ENCODE peak calls at places on chromosomes 7 and 10, in six cellular contexts. One of them, this sample, is unnamed.

GRCh38 chr7:44748948-44749731 is 493 bp downstream of the ZMIZ2 start:
- ATAC-seq in K562: no peak
- ATAC-seq in A549: no peak
- ATAC-seq in HepG2: peak
- ATAC-seq in GM12878: peak
- ATAC-seq in upper lobe of left lung: no peak
- ATAC-seq in this sample: no peak

GRCh38 chr7:148147438-148147837 is 443.1 kb upstream of the C7orf33 start:
- ATAC-seq in K562: no peak
- ATAC-seq in A549: no peak
- ATAC-seq in HepG2: no peak
- ATAC-seq in GM12878: no peak
- ATAC-seq in upper lobe of left lung: no peak
- ATAC-seq in this sample: no peak

GRCh38 chr7:39539816-39540215 is 26.4 kb upstream of the YAE1 start:
- ATAC-seq in K562: peak
- ATAC-seq in A549: no peak
- ATAC-seq in HepG2: peak
- ATAC-seq in GM12878: no peak
- ATAC-seq in upper lobe of left lung: no peak
- ATAC-seq in this sample: no peak

GRCh38 chr10:97682042-97682441 is 5.0 kb downstream of the AVPI1 start:
- ATAC-seq in K562: no peak
- ATAC-seq in A549: no peak
- ATAC-seq in HepG2: no peak
- ATAC-seq in GM12878: no peak
- ATAC-seq in upper lobe of left lung: no peak
- ATAC-seq in this sample: no peak

GRCh38 chr7:1669954-1670893 is at the start of gene ELFN1:
- ATAC-seq in K562: peak
- ATAC-seq in A549: peak
- ATAC-seq in HepG2: no peak
- ATAC-seq in GM12878: no peak
- ATAC-seq in upper lobe of left lung: no peak
- ATAC-seq in this sample: no peak

GRCh38 chr7:48280100-48280499 is 108.8 kb downstream of the ABCA13 start:
- ATAC-seq in K562: no peak
- ATAC-seq in A549: no peak
- ATAC-seq in HepG2: no peak
- ATAC-seq in GM12878: no peak
- ATAC-seq in upper lobe of left lung: no peak
- ATAC-seq in this sample: no peak

GRCh38 chr10:128096486-128097199 is 29.6 kb downstream of the MKI67 start:
- ATAC-seq in K562: no peak
- ATAC-seq in A549: no peak
- ATAC-seq in HepG2: no peak
- ATAC-seq in GM12878: no peak
- ATAC-seq in upper lobe of left lung: no peak
- ATAC-seq in this sample: no peak

GRCh38 chr10:30058570-30059132 is 735 bp downstream of the JCAD start:
- ATAC-seq in K562: no peak
- ATAC-seq in A549: peak
- ATAC-seq in HepG2: peak
- ATAC-seq in GM12878: no peak
- ATAC-seq in upper lobe of left lung: no peak
- ATAC-seq in this sample: peak

GRCh38 chr10:99678921-99679320 is 19.6 kb downstream of the ENTPD7 start:
- ATAC-seq in K562: no peak
- ATAC-seq in A549: no peak
- ATAC-seq in HepG2: no peak
- ATAC-seq in GM12878: no peak
- ATAC-seq in upper lobe of left lung: no peak
- ATAC-seq in this sample: no peak

GRCh38 chr7:132750056-132750455 is 173.8 kb upstream of the PLXNA4 start:
- ATAC-seq in K562: no peak
- ATAC-seq in A549: no peak
- ATAC-seq in HepG2: no peak
- ATAC-seq in GM12878: no peak
- ATAC-seq in upper lobe of left lung: no peak
- ATAC-seq in this sample: no peak

GRCh38 chr7:51187941-51188340 is 128.7 kb downstream of the COBL start:
- ATAC-seq in K562: peak
- ATAC-seq in A549: peak
- ATAC-seq in HepG2: peak
- ATAC-seq in GM12878: peak
- ATAC-seq in upper lobe of left lung: peak
- ATAC-seq in this sample: no peak
- TF ChIP-seq EP300 in K562: no peak
- TF ChIP-seq EP300 in A549: no peak
- TF ChIP-seq EP300 in HepG2: no peak
- TF ChIP-seq EP300 in GM12878: no peak
- TF ChIP-seq EP300 in upper lobe of left lung: no peak
- TF ChIP-seq EP300 in this sample: no peak

GRCh38 chr7:35728412-35729060 is 33.6 kb upstream of the HERPUD2 start:
- ATAC-seq in K562: no peak
- ATAC-seq in A549: no peak
- ATAC-seq in HepG2: no peak
- ATAC-seq in GM12878: no peak
- ATAC-seq in upper lobe of left lung: no peak
- ATAC-seq in this sample: no peak
- TF ChIP-seq EP300 in K562: no peak
- TF ChIP-seq EP300 in A549: no peak
- TF ChIP-seq EP300 in HepG2: no peak
- TF ChIP-seq EP300 in GM12878: no peak
- TF ChIP-seq EP300 in upper lobe of left lung: no peak
- TF ChIP-seq EP300 in this sample: no peak

GRCh38 chr10:45040921-45041320 is 40.2 kb downstream of the ZNF22 start:
- ATAC-seq in K562: no peak
- ATAC-seq in A549: no peak
- ATAC-seq in HepG2: no peak
- ATAC-seq in GM12878: no peak
- ATAC-seq in upper lobe of left lung: no peak
- ATAC-seq in this sample: no peak
- TF ChIP-seq EP300 in K562: no peak
- TF ChIP-seq EP300 in A549: no peak
- TF ChIP-seq EP300 in HepG2: no peak
- TF ChIP-seq EP300 in GM12878: no peak
- TF ChIP-seq EP300 in upper lobe of left lung: no peak
- TF ChIP-seq EP300 in this sample: no peak

GRCh38 chr7:111104710-111105109 is 13.8 kb downstream of the LRRN3 start:
- ATAC-seq in K562: no peak
- ATAC-seq in A549: no peak
- ATAC-seq in HepG2: no peak
- ATAC-seq in GM12878: peak
- ATAC-seq in upper lobe of left lung: no peak
- ATAC-seq in this sample: no peak

GRCh38 chr7:111103678-111104274 is 12.8 kb downstream of the LRRN3 start:
- ATAC-seq in K562: no peak
- ATAC-seq in A549: no peak
- ATAC-seq in HepG2: no peak
- ATAC-seq in GM12878: peak
- ATAC-seq in upper lobe of left lung: no peak
- ATAC-seq in this sample: no peak

GRCh38 chr7:111103136-111103535 is 12.2 kb downstream of the LRRN3 start:
- ATAC-seq in K562: no peak
- ATAC-seq in A549: no peak
- ATAC-seq in HepG2: no peak
- ATAC-seq in GM12878: no peak
- ATAC-seq in upper lobe of left lung: no peak
- ATAC-seq in this sample: no peak

GRCh38 chr7:111098926-111099250 is 8.0 kb downstream of the LRRN3 start:
- ATAC-seq in K562: no peak
- ATAC-seq in A549: no peak
- ATAC-seq in HepG2: no peak
- ATAC-seq in GM12878: no peak
- ATAC-seq in upper lobe of left lung: no peak
- ATAC-seq in this sample: no peak

GRCh38 chr7:111101856-111102646 is 11.1 kb downstream of the LRRN3 start:
- ATAC-seq in K562: no peak
- ATAC-seq in A549: no peak
- ATAC-seq in HepG2: no peak
- ATAC-seq in GM12878: no peak
- ATAC-seq in upper lobe of left lung: no peak
- ATAC-seq in this sample: no peak
- TF ChIP-seq EP300 in K562: no peak
- TF ChIP-seq EP300 in A549: no peak
- TF ChIP-seq EP300 in HepG2: no peak
- TF ChIP-seq EP300 in GM12878: no peak
- TF ChIP-seq EP300 in upper lobe of left lung: no peak
- TF ChIP-seq EP300 in this sample: no peak

DNA sequence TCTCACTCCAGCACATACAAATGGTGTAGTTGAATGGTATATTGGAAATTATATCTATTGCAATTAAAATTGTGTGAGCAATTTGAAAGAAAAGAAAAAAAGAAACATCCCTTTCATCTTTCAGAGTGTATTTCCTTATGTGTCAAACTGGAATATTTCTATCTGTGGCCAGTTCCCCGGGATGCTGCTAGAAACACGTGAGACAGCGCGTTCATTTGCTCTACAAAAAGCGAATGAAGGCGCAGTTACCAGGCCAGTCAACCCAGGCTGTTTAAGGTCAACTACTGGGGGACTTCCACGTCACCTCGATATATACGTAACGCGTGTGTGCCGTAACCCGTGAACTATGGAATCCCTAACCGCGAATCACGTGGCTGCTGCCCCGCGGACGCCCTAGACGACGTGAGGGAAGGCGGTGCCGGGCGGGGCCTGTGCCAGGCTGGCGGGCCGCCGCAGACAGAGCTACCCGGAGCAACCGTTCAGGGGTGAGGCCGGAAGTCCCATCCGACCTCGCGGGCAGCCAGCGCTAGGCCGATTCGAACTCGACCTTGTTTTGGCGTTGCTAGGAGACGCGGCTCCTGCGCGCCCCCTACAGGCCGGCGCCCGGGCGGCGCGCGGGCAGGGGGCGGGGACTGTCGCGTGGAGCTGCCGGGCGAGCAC is 1.1 kb upstream of the ARL4A start:
- ATAC-seq in K562: peak
- ATAC-seq in A549: peak
- ATAC-seq in HepG2: peak
- ATAC-seq in GM12878: peak
- ATAC-seq in upper lobe of left lung: peak
- ATAC-seq in this sample: peak
- TF ChIP-seq EP300 in K562: peak
- TF ChIP-seq EP300 in A549: no peak
- TF ChIP-seq EP300 in HepG2: no peak
- TF ChIP-seq EP300 in GM12878: no peak
- TF ChIP-seq EP300 in upper lobe of left lung: no peak
- TF ChIP-seq EP300 in this sample: peak